ENCODE peak calls at places on chromosomes 2 and 18, in ten cellular contexts. T, E, Z, L, R, H, A, X, G and C are unnamed samples.

GRCh38 chr2:219560037-219560892 is 11.1 kb downstream of the OBSL1 start:
- DNase-seq in T (peak), E (no peak), Z (no peak), L (no peak), R (no peak), H (no peak), A (no peak), X (no peak), G (no peak), C (no peak)

GRCh38 chr2:215619022-215619958 is 183.4 kb upstream of the FN1 start:
- DNase-seq in T (no peak), E (no peak), Z (peak), L (peak), R (no peak), H (no peak), A (no peak), X (peak), G (peak), C (no peak)

GRCh38 chr18:45839415-45840395 is 14.2 kb downstream of the SIGLEC15 start:
- DNase-seq in T (no peak), E (peak), Z (peak), L (peak), R (peak), H (no peak), A (no peak), X (peak), G (peak), C (peak)

GRCh38 chr2:170695546-170695925 is 19.6 kb upstream of the SP5 start:
- DNase-seq in T (no peak), E (no peak), Z (no peak), L (no peak), R (no peak), H (no peak), A (no peak), X (no peak), G (no peak), C (no peak)

GRCh38 chr2:107258538-107258937 is 372.6 kb upstream of the ST6GAL2 start:
- DNase-seq in T (no peak), E (no peak), Z (no peak), L (no peak), R (no peak), H (no peak), A (no peak), X (no peak), G (no peak), C (no peak)

GRCh38 chr2:128325665-128326181 is 7.1 kb upstream of the HS6ST1 start:
- DNase-seq in T (peak), E (no peak), Z (no peak), L (no peak), R (peak), H (no peak), A (peak), X (no peak), G (no peak), C (peak)

GRCh38 chr18:49697757-49698595 is 115.4 kb downstream of the ACAA2 start:
- DNase-seq in T (no peak), E (peak), Z (peak), L (peak), R (no peak), H (no peak), A (no peak), X (peak), G (peak), C (peak)

GRCh38 chr18:9705183-9705864 is 2.8 kb upstream of the RAB31 start:
- DNase-seq in T (no peak), E (peak), Z (peak), L (peak), R (no peak), H (no peak), A (peak), X (peak), G (peak), C (peak)

GRCh38 chr2:106117882-106118684 is 76.0 kb downstream of the UXS1 start:
- DNase-seq in T (no peak), E (no peak), Z (no peak), L (no peak), R (no peak), H (no peak), A (no peak), X (peak), G (no peak), C (no peak)

GRCh38 chr18:55343396-55344073 is 244.5 kb downstream of the TCF4 start:
- DNase-seq in T (no peak), E (peak), Z (peak), L (peak), R (no peak), H (no peak), A (no peak), X (peak), G (peak), C (no peak)

GRCh38 chr2:150710041-150710440 is 222.6 kb upstream of the RND3 start:
- DNase-seq in T (no peak), E (no peak), Z (no peak), L (no peak), R (no peak), H (no peak), A (no peak), X (no peak), G (no peak), C (no peak)

GRCh38 chr18:22173221-22173927 is 4.0 kb downstream of the GATA6 start:
- DNase-seq in T (no peak), E (no peak), Z (peak), L (peak), R (no peak), H (no peak), A (no peak), X (no peak), G (no peak), C (no peak)

GRCh38 chr2:172280820-172281454 is 146.4 kb upstream of the ITGA6 start:
- DNase-seq in T (no peak), E (no peak), Z (no peak), L (no peak), R (no peak), H (peak), A (no peak), X (no peak), G (no peak), C (no peak)

DNA sequence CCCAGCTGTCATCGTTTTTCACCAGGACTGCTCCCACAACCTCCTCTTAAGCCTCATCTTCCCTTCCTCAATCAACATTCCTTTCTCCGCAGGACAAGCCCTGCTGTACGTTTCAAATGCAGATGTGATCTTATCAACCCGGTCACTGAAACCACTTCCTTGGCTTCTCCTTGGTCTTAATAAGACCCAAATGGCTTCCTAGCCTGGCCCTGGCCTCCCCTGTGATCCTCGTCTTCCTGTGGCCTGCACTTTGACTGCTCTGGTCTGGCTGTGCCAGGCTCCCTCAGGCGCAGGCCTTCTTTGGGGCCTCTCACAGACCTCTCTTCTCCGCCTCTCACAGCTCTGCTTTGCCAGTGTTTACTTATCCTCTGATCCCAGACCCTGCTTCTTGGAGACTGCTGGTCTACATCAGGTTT is 4.7 kb upstream of the ADNP2 start:
- DNase-seq in T (no peak), E (peak), Z (no peak), L (no peak), R (no peak), H (no peak), A (no peak), X (no peak), G (no peak), C (no peak)
- H3K4me3 ChIP-seq in T (no peak), E (no peak), Z (no peak), L (no peak), R (no peak), H (no peak), A (no peak), X (no peak), G (no peak), C (no peak)

DNA sequence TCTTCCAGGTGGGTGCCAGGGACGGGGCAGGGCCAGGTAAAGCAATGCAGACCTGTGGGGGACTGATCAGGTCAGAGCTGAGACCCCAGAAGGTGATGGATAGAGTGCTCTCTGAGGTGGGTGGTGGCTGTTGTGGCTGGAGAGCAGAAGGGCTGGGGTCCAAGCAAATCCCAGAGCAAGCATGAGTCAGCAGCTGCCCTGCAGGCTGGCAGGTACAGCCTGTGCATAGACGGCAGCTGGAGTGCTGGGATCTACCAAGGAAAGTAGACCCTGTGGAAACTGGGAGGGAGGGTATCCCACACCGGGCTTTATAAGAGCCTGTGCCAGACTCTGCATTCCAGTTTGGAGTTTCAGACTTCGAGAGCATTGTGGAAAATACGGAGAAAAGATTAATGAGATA is 663 bp downstream of the TRIM54 start:
- DNase-seq in T (no peak), E (no peak), Z (no peak), L (no peak), R (no peak), H (no peak), A (no peak), X (no peak), G (no peak), C (no peak)
- H3K4me3 ChIP-seq in T (no peak), E (no peak), Z (no peak), L (no peak), R (no peak), H (peak), A (peak), X (no peak), G (no peak), C (no peak)

DNA sequence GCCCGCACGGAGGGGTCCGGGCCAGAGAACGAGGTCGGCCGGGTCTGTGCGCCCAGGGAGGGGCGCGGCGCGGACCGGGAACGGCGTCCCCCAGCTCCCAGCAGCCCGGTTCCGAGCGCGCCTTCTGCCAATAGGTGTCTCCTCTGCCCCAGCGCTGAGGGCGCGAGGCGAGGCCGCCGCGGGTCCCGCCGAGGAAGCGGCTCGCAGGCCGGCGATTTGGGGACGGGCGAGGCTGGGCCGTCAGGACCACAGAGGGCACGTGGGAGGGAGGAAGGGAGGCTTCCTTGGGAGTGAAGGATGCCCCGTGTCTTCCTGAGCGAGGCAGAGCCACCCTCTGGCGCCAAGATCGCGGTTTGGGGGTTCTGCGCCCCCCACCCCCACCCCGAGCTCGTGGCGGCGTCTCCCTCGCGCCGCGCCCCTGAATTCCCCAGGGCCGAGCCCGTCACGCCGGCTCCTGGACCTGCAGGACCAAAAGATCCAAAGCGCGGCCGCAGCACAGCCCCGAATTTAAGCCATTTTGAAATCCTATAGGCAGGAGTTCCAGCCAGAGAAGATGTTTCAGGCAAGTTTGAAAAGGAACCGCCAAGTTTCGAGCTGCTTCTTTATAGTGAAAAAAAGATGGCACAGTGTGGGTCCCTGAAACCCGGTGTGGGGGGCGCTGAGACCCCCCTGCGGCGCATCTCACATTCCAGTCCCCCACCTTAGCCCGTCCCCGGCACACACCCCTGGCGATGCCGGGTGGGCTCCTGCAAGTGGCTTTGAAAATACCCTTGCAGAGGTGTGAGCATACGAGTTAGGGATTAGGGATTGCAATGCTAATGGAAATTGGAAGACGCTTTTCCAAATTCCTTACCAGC is 929 bp downstream of the NFATC1 start:
- DNase-seq in T (peak), E (peak), Z (peak), L (peak), R (no peak), H (peak), A (no peak), X (peak), G (peak), C (peak)
- H3K4me3 ChIP-seq in T (peak), E (peak), Z (peak), L (peak), R (no peak), H (peak), A (peak), X (no peak), G (no peak), C (peak)

GRCh38 chr18:74518456-74519315 is 15.6 kb upstream of the CNDP1 start:
- DNase-seq in T (no peak), E (no peak), Z (no peak), L (no peak), R (peak), H (no peak), A (no peak), X (no peak), G (no peak), C (no peak)
- H3K4me3 ChIP-seq in T (no peak), E (no peak), Z (no peak), L (no peak), R (no peak), H (no peak), A (no peak), X (no peak), G (no peak), C (no peak)

DNA sequence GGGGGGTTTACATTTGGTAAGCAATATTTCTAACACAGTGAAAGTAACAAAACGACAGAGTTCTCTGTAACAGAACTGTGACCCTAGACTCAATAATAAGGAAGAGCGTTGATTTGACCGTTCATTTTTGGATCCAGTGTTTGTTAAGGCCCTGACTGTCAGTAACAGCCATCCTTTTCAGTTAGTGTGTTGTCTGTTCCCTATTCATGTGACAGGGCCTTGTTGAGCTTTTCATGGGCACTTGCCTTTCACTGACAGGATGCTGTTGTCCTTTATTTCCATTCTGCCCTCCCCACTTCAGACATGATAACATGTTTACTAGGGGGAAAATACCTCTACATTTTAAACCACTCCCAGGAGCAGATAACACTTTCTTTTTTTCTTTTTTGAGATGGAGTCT is 45.8 kb downstream of the MAP4K4 start:
- DNase-seq in T (no peak), E (no peak), Z (no peak), L (no peak), R (no peak), H (no peak), A (no peak), X (no peak), G (no peak), C (no peak)
- H3K4me3 ChIP-seq in T (no peak), E (no peak), Z (no peak), L (no peak), R (no peak), H (no peak), A (no peak), X (no peak), G (no peak), C (no peak)

DNA sequence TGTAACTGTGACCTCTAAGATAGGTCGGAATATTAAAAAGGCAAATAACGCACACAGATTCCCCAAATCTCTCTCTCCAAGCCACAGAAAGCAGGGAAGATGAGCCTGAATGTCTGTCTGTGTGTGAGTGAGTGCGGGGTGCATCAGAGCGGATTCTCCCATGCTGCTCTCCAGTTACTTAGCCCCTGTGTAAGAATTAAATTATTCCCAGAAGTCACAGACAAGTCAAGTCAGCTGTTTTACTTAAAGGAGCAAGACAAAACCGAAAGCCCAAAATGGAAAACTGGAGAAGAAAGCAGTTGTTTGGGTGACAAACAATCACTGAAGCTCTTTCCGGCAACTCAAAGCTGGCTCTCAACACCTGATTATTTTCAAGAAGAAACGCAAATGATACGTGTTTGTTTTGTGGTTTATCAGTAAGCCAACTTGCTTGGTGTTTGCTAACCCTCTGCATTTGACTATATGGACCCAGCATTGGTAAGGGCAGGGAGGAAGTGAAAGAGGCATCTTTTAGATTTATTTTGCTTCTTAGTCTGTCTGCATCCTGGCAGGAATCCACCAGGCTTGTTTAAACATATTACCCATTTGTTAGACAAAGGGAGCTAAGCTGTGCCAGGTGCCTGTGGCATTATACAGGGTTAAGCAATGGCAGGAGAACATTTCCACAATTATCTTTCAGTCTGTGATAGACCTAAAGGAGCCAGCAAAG is 121.5 kb upstream of the CREB1 start:
- DNase-seq in T (no peak), E (peak), Z (peak), L (peak), R (peak), H (no peak), A (no peak), X (peak), G (peak), C (peak)
- H3K4me3 ChIP-seq in T (no peak), E (peak), Z (no peak), L (no peak), R (no peak), H (no peak), A (no peak), X (no peak), G (no peak), C (no peak)

DNA sequence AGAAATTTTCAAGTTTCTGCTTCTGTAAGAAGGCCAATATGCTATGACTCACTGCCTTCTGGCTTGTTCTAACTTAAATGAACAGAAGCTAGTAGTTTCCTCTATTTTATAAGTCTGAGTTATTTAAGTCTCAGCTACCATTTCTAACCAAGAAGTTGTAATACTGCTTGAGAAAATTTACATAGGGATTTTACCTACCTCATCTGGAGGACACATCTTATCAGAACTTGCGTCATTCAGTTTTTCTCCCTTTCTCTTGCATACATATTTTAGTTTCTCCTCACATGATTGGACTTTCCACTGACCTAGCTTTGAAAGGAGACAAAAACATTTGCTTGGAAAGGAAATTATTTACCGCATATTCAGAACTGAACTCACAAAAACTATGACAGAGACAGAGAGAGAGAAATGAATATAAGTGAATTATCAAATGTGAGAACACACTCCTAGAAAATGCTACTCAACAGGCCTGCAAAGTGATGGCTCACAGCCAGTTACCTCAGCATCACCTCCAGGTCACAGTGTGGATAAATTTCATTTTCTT is 81.1 kb upstream of the CD302 start:
- DNase-seq in T (no peak), E (peak), Z (peak), L (peak), R (no peak), H (no peak), A (no peak), X (peak), G (peak), C (no peak)
- H3K4me3 ChIP-seq in T (no peak), E (no peak), Z (no peak), L (no peak), R (no peak), H (no peak), A (no peak), X (no peak), G (no peak), C (no peak)